ENCODE peak calls at places on chromosomes 3 and 15, in nine cellular contexts. One of them, this sample, is unnamed.

GRCh38 chr15:79989682-79990081 is 18.7 kb upstream of the BCL2A1 start:
- DNase-seq in body of pancreas: no peak
- DNase-seq in NAMALWA: no peak
- DNase-seq in AG04450: no peak
- DNase-seq in fibroblast of the conjunctiva: no peak
- DNase-seq in HS-27A: no peak
- DNase-seq in activated CD4-positive, alpha-beta T cell treated with anti-CD3 and anti-CD28 coated beads for 24 hours: no peak
- DNase-seq in activated CD8-positive, alpha-beta memory T cell treated with anti-CD3 and anti-CD28 coated beads, Interleukin-2, amount 50 U/mL, for 48 hours: no peak
- DNase-seq in stimulated activated CD8-positive, alpha-beta memory T cell treated with anti-CD3 and anti-CD28 coated beads, Interleukin-7, amount 100 ng/mL, for 24 hours: no peak
- DNase-seq in this sample: no peak

GRCh38 chr3:189786479-189787064 is 155.4 kb downstream of the TP63 start:
- DNase-seq in HS-27A: no peak
- DNase-seq in stimulated activated CD8-positive, alpha-beta memory T cell treated with anti-CD3 and anti-CD28 coated beads, Interleukin-7, amount 100 ng/mL, for 24 hours: no peak
- DNase-seq in NAMALWA: peak
- DNase-seq in activated CD8-positive, alpha-beta memory T cell treated with anti-CD3 and anti-CD28 coated beads, Interleukin-2, amount 50 U/mL, for 48 hours: no peak
- DNase-seq in fibroblast of the conjunctiva: no peak
- DNase-seq in activated CD4-positive, alpha-beta T cell treated with anti-CD3 and anti-CD28 coated beads for 24 hours: no peak
- DNase-seq in body of pancreas: no peak
- DNase-seq in AG04450: no peak
- DNase-seq in this sample: no peak

GRCh38 chr3:11143476-11143875 is 10.8 kb upstream of the HRH1 start:
- DNase-seq in HS-27A: no peak
- DNase-seq in activated CD4-positive, alpha-beta T cell treated with anti-CD3 and anti-CD28 coated beads for 24 hours: no peak
- DNase-seq in NAMALWA: no peak
- DNase-seq in fibroblast of the conjunctiva: no peak
- DNase-seq in AG04450: no peak
- DNase-seq in stimulated activated CD8-positive, alpha-beta memory T cell treated with anti-CD3 and anti-CD28 coated beads, Interleukin-7, amount 100 ng/mL, for 24 hours: no peak
- DNase-seq in activated CD8-positive, alpha-beta memory T cell treated with anti-CD3 and anti-CD28 coated beads, Interleukin-2, amount 50 U/mL, for 48 hours: no peak
- DNase-seq in body of pancreas: no peak
- DNase-seq in this sample: no peak

GRCh38 chr3:79729096-79729495 is 38.7 kb downstream of the ROBO1 start:
- DNase-seq in fibroblast of the conjunctiva: peak
- DNase-seq in stimulated activated CD8-positive, alpha-beta memory T cell treated with anti-CD3 and anti-CD28 coated beads, Interleukin-7, amount 100 ng/mL, for 24 hours: no peak
- DNase-seq in AG04450: no peak
- DNase-seq in body of pancreas: peak
- DNase-seq in activated CD8-positive, alpha-beta memory T cell treated with anti-CD3 and anti-CD28 coated beads, Interleukin-2, amount 50 U/mL, for 48 hours: no peak
- DNase-seq in NAMALWA: no peak
- DNase-seq in HS-27A: peak
- DNase-seq in activated CD4-positive, alpha-beta T cell treated with anti-CD3 and anti-CD28 coated beads for 24 hours: no peak
- DNase-seq in this sample: no peak

GRCh38 chr3:58531956-58532355 is 5.0 kb downstream of the ACOX2 start:
- DNase-seq in activated CD8-positive, alpha-beta memory T cell treated with anti-CD3 and anti-CD28 coated beads, Interleukin-2, amount 50 U/mL, for 48 hours: no peak
- DNase-seq in HS-27A: no peak
- DNase-seq in activated CD4-positive, alpha-beta T cell treated with anti-CD3 and anti-CD28 coated beads for 24 hours: no peak
- DNase-seq in body of pancreas: no peak
- DNase-seq in AG04450: no peak
- DNase-seq in fibroblast of the conjunctiva: no peak
- DNase-seq in stimulated activated CD8-positive, alpha-beta memory T cell treated with anti-CD3 and anti-CD28 coated beads, Interleukin-7, amount 100 ng/mL, for 24 hours: no peak
- DNase-seq in NAMALWA: peak
- DNase-seq in this sample: no peak

GRCh38 chr15:66789029-66790025 is 87.3 kb downstream of the SMAD6 start:
- DNase-seq in stimulated activated CD8-positive, alpha-beta memory T cell treated with anti-CD3 and anti-CD28 coated beads, Interleukin-7, amount 100 ng/mL, for 24 hours: no peak
- DNase-seq in fibroblast of the conjunctiva: peak
- DNase-seq in NAMALWA: peak
- DNase-seq in body of pancreas: peak
- DNase-seq in activated CD8-positive, alpha-beta memory T cell treated with anti-CD3 and anti-CD28 coated beads, Interleukin-2, amount 50 U/mL, for 48 hours: no peak
- DNase-seq in AG04450: peak
- DNase-seq in activated CD4-positive, alpha-beta T cell treated with anti-CD3 and anti-CD28 coated beads for 24 hours: no peak
- DNase-seq in HS-27A: no peak
- DNase-seq in this sample: no peak

GRCh38 chr3:56424357-56424756 is 43.9 kb downstream of the ERC2 start:
- DNase-seq in body of pancreas: no peak
- DNase-seq in activated CD4-positive, alpha-beta T cell treated with anti-CD3 and anti-CD28 coated beads for 24 hours: no peak
- DNase-seq in AG04450: no peak
- DNase-seq in stimulated activated CD8-positive, alpha-beta memory T cell treated with anti-CD3 and anti-CD28 coated beads, Interleukin-7, amount 100 ng/mL, for 24 hours: no peak
- DNase-seq in activated CD8-positive, alpha-beta memory T cell treated with anti-CD3 and anti-CD28 coated beads, Interleukin-2, amount 50 U/mL, for 48 hours: no peak
- DNase-seq in HS-27A: no peak
- DNase-seq in fibroblast of the conjunctiva: no peak
- DNase-seq in NAMALWA: no peak
- DNase-seq in this sample: no peak

GRCh38 chr15:67107014-67107812 is 41.8 kb downstream of the SMAD3 start:
- DNase-seq in stimulated activated CD8-positive, alpha-beta memory T cell treated with anti-CD3 and anti-CD28 coated beads, Interleukin-7, amount 100 ng/mL, for 24 hours: no peak
- DNase-seq in AG04450: peak
- DNase-seq in activated CD4-positive, alpha-beta T cell treated with anti-CD3 and anti-CD28 coated beads for 24 hours: no peak
- DNase-seq in activated CD8-positive, alpha-beta memory T cell treated with anti-CD3 and anti-CD28 coated beads, Interleukin-2, amount 50 U/mL, for 48 hours: no peak
- DNase-seq in fibroblast of the conjunctiva: peak
- DNase-seq in NAMALWA: no peak
- DNase-seq in body of pancreas: peak
- DNase-seq in HS-27A: peak
- DNase-seq in this sample: no peak

GRCh38 chr15:101255615-101256350 is 3.9 kb upstream of the CHSY1 start:
- DNase-seq in HS-27A: no peak
- DNase-seq in activated CD8-positive, alpha-beta memory T cell treated with anti-CD3 and anti-CD28 coated beads, Interleukin-2, amount 50 U/mL, for 48 hours: no peak
- DNase-seq in activated CD4-positive, alpha-beta T cell treated with anti-CD3 and anti-CD28 coated beads for 24 hours: no peak
- DNase-seq in fibroblast of the conjunctiva: no peak
- DNase-seq in stimulated activated CD8-positive, alpha-beta memory T cell treated with anti-CD3 and anti-CD28 coated beads, Interleukin-7, amount 100 ng/mL, for 24 hours: no peak
- DNase-seq in body of pancreas: peak
- DNase-seq in AG04450: no peak
- DNase-seq in NAMALWA: no peak
- DNase-seq in this sample: no peak

GRCh38 chr15:45262906-45263456 is 10.9 kb downstream of the SLC28A2 start:
- DNase-seq in body of pancreas: no peak
- DNase-seq in NAMALWA: no peak
- DNase-seq in activated CD4-positive, alpha-beta T cell treated with anti-CD3 and anti-CD28 coated beads for 24 hours: no peak
- DNase-seq in stimulated activated CD8-positive, alpha-beta memory T cell treated with anti-CD3 and anti-CD28 coated beads, Interleukin-7, amount 100 ng/mL, for 24 hours: no peak
- DNase-seq in activated CD8-positive, alpha-beta memory T cell treated with anti-CD3 and anti-CD28 coated beads, Interleukin-2, amount 50 U/mL, for 48 hours: no peak
- DNase-seq in HS-27A: no peak
- DNase-seq in AG04450: no peak
- DNase-seq in fibroblast of the conjunctiva: no peak
- DNase-seq in this sample: no peak